ENCODE peak calls at places on chromosomes 5 and 9, in ten cellular contexts. One of them, this sample, is unnamed.

GRCh38 chr5:150895431-150896428 is 9.1 kb downstream of the ZNF300 start:
- DNase-seq in AG09319: no peak
- DNase-seq in skeletal muscle cell: no peak
- DNase-seq in choroid plexus epithelial cell: peak; percentile 2
- DNase-seq in A549: peak; percentile 4
- DNase-seq in cardiac septum: no peak
- DNase-seq in GM10248: no peak
- DNase-seq in Caki2: peak; percentile 6
- DNase-seq in fibroblast of the aortic adventitia: no peak
- DNase-seq in HuH-7: no peak
- DNase-seq in this sample: peak; percentile 7

GRCh38 chr9:94813379-94813778 is 86.9 kb downstream of the AOPEP start:
- DNase-seq in AG09319: no peak
- DNase-seq in skeletal muscle cell: no peak
- DNase-seq in choroid plexus epithelial cell: no peak
- DNase-seq in A549: no peak
- DNase-seq in cardiac septum: no peak
- DNase-seq in GM10248: no peak
- DNase-seq in Caki2: no peak
- DNase-seq in fibroblast of the aortic adventitia: no peak
- DNase-seq in HuH-7: no peak
- DNase-seq in this sample: no peak

GRCh38 chr5:1033178-1033577 is 24.6 kb downstream of the NKD2 start:
- DNase-seq in AG09319: no peak
- DNase-seq in skeletal muscle cell: no peak
- DNase-seq in choroid plexus epithelial cell: no peak
- DNase-seq in A549: no peak
- DNase-seq in cardiac septum: no peak
- DNase-seq in GM10248: no peak
- DNase-seq in Caki2: no peak
- DNase-seq in fibroblast of the aortic adventitia: no peak
- DNase-seq in HuH-7: no peak
- DNase-seq in this sample: no peak

GRCh38 chr5:66324357-66324756 is 180.3 kb downstream of the SREK1 start:
- DNase-seq in AG09319: no peak
- DNase-seq in skeletal muscle cell: no peak
- DNase-seq in choroid plexus epithelial cell: no peak
- DNase-seq in A549: no peak
- DNase-seq in cardiac septum: peak; percentile 79
- DNase-seq in GM10248: no peak
- DNase-seq in Caki2: no peak
- DNase-seq in fibroblast of the aortic adventitia: no peak
- DNase-seq in HuH-7: no peak
- DNase-seq in this sample: no peak

GRCh38 chr5:169805527-169805934 is 168.5 kb downstream of the DOCK2 start:
- DNase-seq in AG09319: no peak
- DNase-seq in skeletal muscle cell: peak; percentile 56
- DNase-seq in choroid plexus epithelial cell: peak; percentile 18
- DNase-seq in A549: no peak
- DNase-seq in cardiac septum: no peak
- DNase-seq in GM10248: peak; percentile 79
- DNase-seq in Caki2: no peak
- DNase-seq in fibroblast of the aortic adventitia: peak; percentile 39
- DNase-seq in HuH-7: no peak
- DNase-seq in this sample: no peak

GRCh38 chr5:6107675-6108539 is 270.4 kb downstream of the MED10 start:
- DNase-seq in AG09319: no peak
- DNase-seq in skeletal muscle cell: no peak
- DNase-seq in choroid plexus epithelial cell: no peak
- DNase-seq in A549: no peak
- DNase-seq in cardiac septum: no peak
- DNase-seq in GM10248: no peak
- DNase-seq in Caki2: no peak
- DNase-seq in fibroblast of the aortic adventitia: no peak
- DNase-seq in HuH-7: no peak
- DNase-seq in this sample: no peak

GRCh38 chr9:110427497-110428104 is 89.9 kb upstream of the TXNDC8 start:
- DNase-seq in AG09319: no peak
- DNase-seq in skeletal muscle cell: no peak
- DNase-seq in choroid plexus epithelial cell: peak; percentile 74
- DNase-seq in A549: peak; percentile 60
- DNase-seq in cardiac septum: no peak
- DNase-seq in GM10248: peak; percentile 45
- DNase-seq in Caki2: peak; percentile 8
- DNase-seq in fibroblast of the aortic adventitia: peak; percentile 32
- DNase-seq in HuH-7: peak; percentile 55
- DNase-seq in this sample: peak; percentile 53

GRCh38 chr5:95861858-95862561 is 39.5 kb upstream of the GLRX start:
- DNase-seq in AG09319: no peak
- DNase-seq in skeletal muscle cell: no peak
- DNase-seq in choroid plexus epithelial cell: peak; percentile 82
- DNase-seq in A549: peak; percentile 40
- DNase-seq in cardiac septum: no peak
- DNase-seq in GM10248: no peak
- DNase-seq in Caki2: no peak
- DNase-seq in fibroblast of the aortic adventitia: peak; percentile 59
- DNase-seq in HuH-7: no peak
- DNase-seq in this sample: peak; percentile 75

GRCh38 chr5:36305571-36306326 is 4.0 kb upstream of the RANBP3L start:
- DNase-seq in AG09319: peak; percentile 35
- DNase-seq in skeletal muscle cell: no peak
- DNase-seq in choroid plexus epithelial cell: peak; percentile 75
- DNase-seq in A549: peak; percentile 36
- DNase-seq in cardiac septum: no peak
- DNase-seq in GM10248: peak; percentile 30
- DNase-seq in Caki2: peak; percentile 28
- DNase-seq in fibroblast of the aortic adventitia: peak; percentile 71
- DNase-seq in HuH-7: no peak
- DNase-seq in this sample: peak; percentile 64

GRCh38 chr5:151383011-151383410 is 35.7 kb upstream of the SLC36A2 start:
- DNase-seq in AG09319: no peak
- DNase-seq in skeletal muscle cell: no peak
- DNase-seq in choroid plexus epithelial cell: no peak
- DNase-seq in A549: no peak
- DNase-seq in cardiac septum: no peak
- DNase-seq in GM10248: no peak
- DNase-seq in Caki2: no peak
- DNase-seq in fibroblast of the aortic adventitia: no peak
- DNase-seq in HuH-7: no peak
- DNase-seq in this sample: no peak

GRCh38 chr5:127412698-127413097 is 104.7 kb upstream of the PRRC1 start:
- DNase-seq in AG09319: no peak
- DNase-seq in skeletal muscle cell: no peak
- DNase-seq in choroid plexus epithelial cell: no peak
- DNase-seq in A549: no peak
- DNase-seq in cardiac septum: no peak
- DNase-seq in GM10248: no peak
- DNase-seq in Caki2: no peak
- DNase-seq in fibroblast of the aortic adventitia: no peak
- DNase-seq in HuH-7: no peak
- DNase-seq in this sample: no peak

GRCh38 chr5:31232273-31232888 is 38.9 kb downstream of the CDH6 start:
- DNase-seq in AG09319: peak; percentile 31
- DNase-seq in skeletal muscle cell: no peak
- DNase-seq in choroid plexus epithelial cell: peak; percentile 85
- DNase-seq in A549: peak; percentile 56
- DNase-seq in cardiac septum: no peak
- DNase-seq in GM10248: peak; percentile 30
- DNase-seq in Caki2: peak; percentile 40
- DNase-seq in fibroblast of the aortic adventitia: peak; percentile 90
- DNase-seq in HuH-7: peak; percentile 43
- DNase-seq in this sample: peak; percentile 72

GRCh38 chr5:19615661-19616060 is 372.3 kb downstream of the CDH18 start:
- DNase-seq in AG09319: no peak
- DNase-seq in skeletal muscle cell: no peak
- DNase-seq in choroid plexus epithelial cell: no peak
- DNase-seq in A549: no peak
- DNase-seq in cardiac septum: no peak
- DNase-seq in GM10248: no peak
- DNase-seq in Caki2: no peak
- DNase-seq in fibroblast of the aortic adventitia: no peak
- DNase-seq in HuH-7: no peak
- DNase-seq in this sample: peak; percentile 12

GRCh38 chr9:122053951-122054350 is 39.2 kb downstream of the TTLL11 start:
- DNase-seq in AG09319: peak; percentile 44
- DNase-seq in skeletal muscle cell: no peak
- DNase-seq in choroid plexus epithelial cell: no peak
- DNase-seq in A549: no peak
- DNase-seq in cardiac septum: no peak
- DNase-seq in GM10248: no peak
- DNase-seq in Caki2: no peak
- DNase-seq in fibroblast of the aortic adventitia: no peak
- DNase-seq in HuH-7: no peak
- DNase-seq in this sample: peak; percentile 17